ENCODE peak calls at places on chromosomes 7 and 10, in five cellular contexts. Y is SK-N-SH, D is K562, R is HepG2, Q is GM12878. P is an unnamed sample.

GRCh38 chr7:106774768-106775551 is 90.1 kb upstream of the PIK3CG start:
- DNase-seq in Y (no peak), D (peak; percentile 100), R (no peak), Q (no peak), P (no peak)

GRCh38 chr10:18545626-18546025 is 105.8 kb downstream of the NSUN6 start:
- DNase-seq in Y (peak; percentile 40), D (no peak), R (no peak), Q (no peak), P (no peak)

GRCh38 chr10:19014034-19014433 is 34.6 kb upstream of the MALRD1 start:
- DNase-seq in Y (no peak), D (no peak), R (no peak), Q (no peak), P (no peak)

GRCh38 chr7:13017325-13017853 is 330.0 kb downstream of the ARL4A start:
- DNase-seq in Y (no peak), D (peak; percentile 5), R (peak; percentile 100), Q (no peak), P (no peak)

GRCh38 chr10:22720667-22721066 is 6.3 kb upstream of the PIP4K2A start:
- DNase-seq in Y (no peak), D (no peak), R (no peak), Q (no peak), P (no peak)

GRCh38 chr10:130230611-130231010 is 94.4 kb downstream of the GLRX3 start:
- DNase-seq in Y (no peak), D (no peak), R (no peak), Q (no peak), P (no peak)

GRCh38 chr7:2554654-2555053 is 670 bp downstream of the BRAT1 start:
- DNase-seq in Y (peak; percentile 75), D (peak; percentile 39), R (no peak), Q (no peak), P (no peak)

GRCh38 chr7:116166167-116166566 is 44.2 kb upstream of the TES start:
- DNase-seq in Y (no peak), D (no peak), R (no peak), Q (no peak), P (no peak)

GRCh38 chr7:94055963-94056362 is 51.8 kb upstream of the BET1 start:
- DNase-seq in Y (no peak), D (no peak), R (no peak), Q (no peak), P (no peak)

GRCh38 chr7:12610899-12611298 is 40.4 kb downstream of the SCIN start:
- DNase-seq in Y (no peak), D (no peak), R (no peak), Q (no peak), P (no peak)

GRCh38 chr10:110387983-110388681 is 83.4 kb upstream of the SMNDC1 start:
- DNase-seq in Y (no peak), D (no peak), R (no peak), Q (peak; percentile 83), P (no peak)

GRCh38 chr10:76576276-76576962 is 1061.2 kb downstream of the KCNMA1 start:
- DNase-seq in Y (no peak), D (no peak), R (no peak), Q (no peak), P (no peak)

GRCh38 chr10:60427148-60427547 is 37.5 kb upstream of the ANK3 start:
- DNase-seq in Y (no peak), D (no peak), R (no peak), Q (no peak), P (no peak)

DNA sequence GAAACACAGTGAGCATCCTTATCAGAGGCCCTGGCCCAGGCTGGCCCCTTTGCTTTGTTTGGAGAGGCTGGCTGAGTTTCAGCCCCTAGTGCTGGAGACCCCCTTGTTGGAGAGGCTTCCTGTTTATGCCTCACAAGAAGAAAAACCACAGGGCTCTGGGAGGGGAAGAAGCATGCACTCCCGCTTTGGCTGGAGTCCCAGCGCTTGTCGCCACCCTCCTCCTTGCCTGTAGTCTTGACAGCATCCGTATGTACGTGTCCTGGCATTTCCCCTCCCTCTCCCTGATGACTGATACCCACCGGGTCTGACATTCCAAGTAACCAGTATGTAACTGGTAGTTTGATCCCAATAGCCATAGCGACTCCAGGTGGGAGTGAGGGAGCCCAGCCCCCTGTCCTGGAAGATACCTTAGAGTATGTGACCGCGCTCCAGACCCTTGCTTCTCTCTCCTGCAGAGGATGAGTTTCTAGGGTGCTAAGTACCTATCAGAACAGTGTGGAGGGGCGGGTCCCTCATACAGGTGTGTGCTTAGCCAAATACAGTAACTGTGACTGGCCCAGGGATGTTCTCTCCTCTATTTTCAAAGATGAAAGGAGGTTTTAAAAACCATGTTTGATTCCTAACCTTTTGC is 6.8 kb upstream of the ATP6V0E2 start:
- DNase-seq in Y (no peak), D (no peak), R (no peak), Q (no peak), P (no peak)
- H3K9ac ChIP-seq in Y (no peak overlapping the region), D (no peak overlapping the region), R (no peak overlapping the region), Q (no peak overlapping the region), P (no peak overlapping the region)

DNA sequence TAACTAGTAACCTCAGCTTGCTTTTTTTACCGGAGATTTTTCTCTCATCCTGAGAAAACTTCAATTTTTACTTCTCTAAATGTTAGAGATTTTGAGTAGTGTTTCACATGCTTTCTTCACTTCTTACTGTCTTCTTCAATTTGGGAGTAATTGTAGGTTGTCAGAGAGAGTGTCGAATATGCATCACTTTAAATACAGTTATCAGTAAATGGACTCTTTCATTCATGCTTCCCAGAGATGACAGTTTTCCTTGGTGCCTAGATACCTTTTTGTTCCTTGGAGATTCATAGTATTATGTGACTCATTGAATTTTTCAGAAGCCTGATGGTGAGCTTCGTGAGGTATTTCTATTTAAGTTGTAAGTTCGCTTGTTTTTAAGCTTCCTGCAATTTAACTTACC is 169.7 kb downstream of the ADK start:
- DNase-seq in Y (no peak), D (no peak), R (no peak), Q (no peak), P (no peak)
- TF ChIP-seq EP300 in Y (no peak), D (no peak), R (no peak), Q (no peak), P (no peak)

GRCh38 chr7:143321734-143322133 is 5.8 kb downstream of the CLCN1 start:
- DNase-seq in Y (no peak), D (no peak), R (no peak), Q (no peak), P (no peak)
- H3K9ac ChIP-seq in Y (no peak overlapping the region), D (no peak overlapping the region), R (no peak overlapping the region), Q (no peak overlapping the region), P (no peak overlapping the region)

GRCh38 chr7:110960811-110961210 is 130.1 kb upstream of the LRRN3 start:
- DNase-seq in Y (no peak), D (no peak), R (no peak), Q (no peak), P (no peak)
- TF ChIP-seq EP300 in Y (no peak), D (no peak), R (no peak), Q (no peak), P (no peak)